ENCODE peak calls at places on chromosomes 3 and 15, in eight cellular contexts. One of them, this sample, is unnamed. For H4K20me1, the result is how much of the 10 kb centered on the place peaks cover.

GRCh38 chr15:86433983-86434382 is 354.3 kb downstream of the AGBL1 start:
- DNase-seq in GM23248: no peak
- DNase-seq in HCT116: no peak
- DNase-seq in fibroblast of lung: no peak
- DNase-seq in Karpas-422: no peak
- DNase-seq in GM23338: no peak
- DNase-seq in PC-3: no peak
- DNase-seq in IMR-90: no peak
- DNase-seq in this sample: no peak

GRCh38 chr3:12559520-12559919 is 2.6 kb downstream of the MKRN2 start:
- DNase-seq in GM23248: no peak
- DNase-seq in HCT116: no peak
- DNase-seq in GM23338: no peak
- DNase-seq in Karpas-422: no peak
- DNase-seq in fibroblast of lung: no peak
- DNase-seq in PC-3: no peak
- DNase-seq in IMR-90: no peak
- DNase-seq in this sample: no peak

GRCh38 chr3:73143821-73144237 is 82.4 kb downstream of the EBLN2 start:
- DNase-seq in fibroblast of lung: no peak
- DNase-seq in GM23248: peak
- DNase-seq in GM23338: no peak
- DNase-seq in HCT116: no peak
- DNase-seq in PC-3: no peak
- DNase-seq in Karpas-422: no peak
- DNase-seq in IMR-90: no peak
- DNase-seq in this sample: peak

GRCh38 chr15:23497710-23498111 is 50.7 kb upstream of the GOLGA6L2 start:
- DNase-seq in Karpas-422: peak
- DNase-seq in fibroblast of lung: peak
- DNase-seq in HCT116: no peak
- DNase-seq in PC-3: peak
- DNase-seq in GM23248: peak
- DNase-seq in GM23338: peak
- DNase-seq in IMR-90: no peak
- DNase-seq in this sample: no peak

GRCh38 chr15:99925661-99926461 is 192.6 kb upstream of the LYSMD4 start:
- DNase-seq in HCT116: peak
- DNase-seq in GM23248: peak
- DNase-seq in IMR-90: no peak
- DNase-seq in Karpas-422: no peak
- DNase-seq in GM23338: peak
- DNase-seq in PC-3: peak
- DNase-seq in fibroblast of lung: peak
- DNase-seq in this sample: no peak

GRCh38 chr3:113677745-113678144 is 18.7 kb downstream of the USF3 start:
- DNase-seq in fibroblast of lung: no peak
- DNase-seq in PC-3: no peak
- DNase-seq in GM23248: no peak
- DNase-seq in Karpas-422: no peak
- DNase-seq in GM23338: peak
- DNase-seq in HCT116: no peak
- DNase-seq in IMR-90: no peak
- DNase-seq in this sample: no peak

GRCh38 chr3:194312743-194313281 is 38.3 kb downstream of the CPN2 start:
- DNase-seq in HCT116: no peak
- DNase-seq in Karpas-422: no peak
- DNase-seq in IMR-90: peak
- DNase-seq in GM23338: peak
- DNase-seq in fibroblast of lung: peak
- DNase-seq in GM23248: peak
- DNase-seq in PC-3: peak
- DNase-seq in this sample: peak

GRCh38 chr3:157793745-157794144 is 290.5 kb upstream of the VEPH1 start:
- DNase-seq in PC-3: no peak
- DNase-seq in GM23248: no peak
- DNase-seq in HCT116: no peak
- DNase-seq in fibroblast of lung: no peak
- DNase-seq in IMR-90: no peak
- DNase-seq in Karpas-422: no peak
- DNase-seq in GM23338: no peak
- DNase-seq in this sample: no peak

GRCh38 chr15:80437492-80437891 is 33.3 kb downstream of the ARNT2 start:
- DNase-seq in IMR-90: peak
- DNase-seq in HCT116: no peak
- DNase-seq in Karpas-422: no peak
- DNase-seq in GM23248: no peak
- DNase-seq in GM23338: no peak
- DNase-seq in PC-3: no peak
- DNase-seq in fibroblast of lung: peak
- DNase-seq in this sample: no peak

GRCh38 chr15:73714695-73715301 is 30.6 kb downstream of the CD276 start:
- DNase-seq in IMR-90: no peak
- DNase-seq in GM23338: no peak
- DNase-seq in fibroblast of lung: no peak
- DNase-seq in HCT116: no peak
- DNase-seq in Karpas-422: no peak
- DNase-seq in PC-3: no peak
- DNase-seq in GM23248: no peak
- DNase-seq in this sample: no peak

GRCh38 chr15:85741021-85741421 is 53.7 kb downstream of the KLHL25 start:
- DNase-seq in PC-3: no peak
- DNase-seq in fibroblast of lung: no peak
- DNase-seq in Karpas-422: no peak
- DNase-seq in HCT116: no peak
- DNase-seq in GM23248: no peak
- DNase-seq in IMR-90: no peak
- DNase-seq in GM23338: peak
- DNase-seq in this sample: no peak

GRCh38 chr3:42376397-42376798 is 34.0 kb downstream of the LYZL4 start:
- DNase-seq in GM23248: peak
- DNase-seq in PC-3: peak
- DNase-seq in GM23338: no peak
- DNase-seq in Karpas-422: no peak
- DNase-seq in HCT116: peak
- DNase-seq in IMR-90: peak
- DNase-seq in fibroblast of lung: peak
- DNase-seq in this sample: peak

GRCh38 chr3:137958635-137959034 is 51.3 kb upstream of the CLDN18 start:
- DNase-seq in HCT116: no peak
- DNase-seq in GM23248: no peak
- DNase-seq in IMR-90: no peak
- DNase-seq in GM23338: peak
- DNase-seq in fibroblast of lung: no peak
- DNase-seq in PC-3: no peak
- DNase-seq in Karpas-422: no peak
- DNase-seq in this sample: no peak

GRCh38 chr3:134793562-134793961 is 1.5 kb upstream of the EPHB1 start:
- DNase-seq in GM23338: no peak
- DNase-seq in Karpas-422: no peak
- DNase-seq in HCT116: no peak
- DNase-seq in IMR-90: no peak
- DNase-seq in fibroblast of lung: no peak
- DNase-seq in PC-3: no peak
- DNase-seq in GM23248: no peak
- DNase-seq in this sample: no peak

GRCh38 chr3:71247948-71248315 is 335.6 kb downstream of the FOXP1 start:
- DNase-seq in GM23338: no peak
- DNase-seq in GM23248: no peak
- DNase-seq in Karpas-422: peak
- DNase-seq in HCT116: no peak
- DNase-seq in IMR-90: no peak
- DNase-seq in fibroblast of lung: no peak
- DNase-seq in PC-3: no peak
- DNase-seq in this sample: no peak

GRCh38 chr3:71247221-71247947 is 336.1 kb downstream of the FOXP1 start:
- DNase-seq in HCT116: no peak
- DNase-seq in Karpas-422: peak
- DNase-seq in GM23338: peak
- DNase-seq in PC-3: peak
- DNase-seq in fibroblast of lung: peak
- DNase-seq in GM23248: peak
- DNase-seq in IMR-90: peak
- DNase-seq in this sample: peak

GRCh38 chr3:71252466-71252865 is 331.1 kb downstream of the FOXP1 start:
- DNase-seq in PC-3: no peak
- DNase-seq in GM23338: no peak
- DNase-seq in Karpas-422: no peak
- DNase-seq in fibroblast of lung: no peak
- DNase-seq in HCT116: no peak
- DNase-seq in IMR-90: no peak
- DNase-seq in GM23248: no peak
- DNase-seq in this sample: no peak

GRCh38 chr3:71251156-71251775 is 332.3 kb downstream of the FOXP1 start:
- DNase-seq in GM23338: no peak
- DNase-seq in Karpas-422: no peak
- DNase-seq in HCT116: no peak
- DNase-seq in fibroblast of lung: peak
- DNase-seq in IMR-90: peak
- DNase-seq in GM23248: peak
- DNase-seq in PC-3: peak
- DNase-seq in this sample: peak

DNA sequence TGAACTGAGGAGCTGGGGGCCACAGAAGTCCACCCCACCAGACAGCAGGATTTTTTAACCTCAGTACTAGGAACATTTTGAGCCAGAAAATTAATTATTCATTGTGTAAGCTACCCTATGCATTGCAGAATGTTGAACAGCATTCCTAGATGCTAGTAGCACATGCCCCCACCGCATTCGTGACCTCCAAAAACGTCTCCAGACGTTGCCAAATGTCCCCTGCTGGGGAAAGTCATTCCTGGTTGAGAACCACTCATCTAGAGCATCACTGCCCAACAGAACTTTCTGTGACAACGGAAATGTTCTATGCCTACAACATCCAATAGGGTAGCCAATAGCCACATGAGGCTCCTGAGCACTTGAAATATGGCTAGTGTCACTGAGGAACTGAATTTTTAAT is 333.5 kb downstream of the FOXP1 start:
- DNase-seq in fibroblast of lung: no peak
- DNase-seq in IMR-90: no peak
- DNase-seq in GM23338: no peak
- DNase-seq in Karpas-422: no peak
- DNase-seq in HCT116: no peak
- DNase-seq in PC-3: no peak
- DNase-seq in GM23248: no peak
- DNase-seq in this sample: no peak
- H4K20me1 ChIP-seq in fibroblast of lung: under half
- H4K20me1 ChIP-seq in IMR-90: under half
- H4K20me1 ChIP-seq in GM23338: under half
- H4K20me1 ChIP-seq in Karpas-422: under half
- H4K20me1 ChIP-seq in HCT116: under half
- H4K20me1 ChIP-seq in PC-3: under half
- H4K20me1 ChIP-seq in GM23248: under half
- H4K20me1 ChIP-seq in this sample: under half

DNA sequence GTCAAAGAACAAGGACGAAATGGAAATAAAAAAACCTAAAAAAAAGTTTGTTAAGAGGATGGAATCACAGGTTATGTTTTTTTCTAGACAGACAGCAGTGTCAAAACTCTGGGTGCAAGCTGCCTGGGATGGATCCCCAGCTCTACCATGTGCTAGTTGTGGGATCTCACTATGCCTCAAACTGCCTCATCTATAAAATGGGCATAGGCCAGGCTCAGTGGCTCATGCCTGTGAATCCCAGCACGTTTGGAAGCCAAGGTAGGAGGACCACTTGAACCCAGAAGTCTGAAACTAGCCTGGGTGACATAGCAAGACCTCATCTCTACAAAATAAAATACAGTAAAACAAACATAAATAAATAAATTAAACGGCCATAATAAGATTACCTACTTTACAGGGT is 4.6 kb downstream of the PLD1 start:
- DNase-seq in HCT116: no peak
- DNase-seq in Karpas-422: no peak
- DNase-seq in fibroblast of lung: no peak
- DNase-seq in PC-3: no peak
- DNase-seq in IMR-90: no peak
- DNase-seq in GM23248: no peak
- DNase-seq in GM23338: no peak
- DNase-seq in this sample: no peak
- H3K27ac ChIP-seq in HCT116: no peak
- H3K27ac ChIP-seq in Karpas-422: no peak
- H3K27ac ChIP-seq in fibroblast of lung: peak
- H3K27ac ChIP-seq in PC-3: peak
- H3K27ac ChIP-seq in IMR-90: peak
- H3K27ac ChIP-seq in GM23248: peak
- H3K27ac ChIP-seq in GM23338: no peak
- H3K27ac ChIP-seq in this sample: peak

GRCh38 chr15:65154720-65155119 is 21.1 kb upstream of the PDCD7 start:
- DNase-seq in HCT116: no peak
- DNase-seq in fibroblast of lung: no peak
- DNase-seq in Karpas-422: no peak
- DNase-seq in IMR-90: no peak
- DNase-seq in GM23338: no peak
- DNase-seq in GM23248: no peak
- DNase-seq in PC-3: no peak
- DNase-seq in this sample: no peak

GRCh38 chr15:65156692-65157091 is 23.1 kb upstream of the PDCD7 start:
- DNase-seq in GM23248: no peak
- DNase-seq in Karpas-422: no peak
- DNase-seq in fibroblast of lung: no peak
- DNase-seq in PC-3: no peak
- DNase-seq in HCT116: no peak
- DNase-seq in GM23338: no peak
- DNase-seq in IMR-90: no peak
- DNase-seq in this sample: no peak
- H4K20me1 ChIP-seq in GM23248: under half
- H4K20me1 ChIP-seq in Karpas-422: under half
- H4K20me1 ChIP-seq in fibroblast of lung: under half
- H4K20me1 ChIP-seq in PC-3: under half
- H4K20me1 ChIP-seq in HCT116: under half
- H4K20me1 ChIP-seq in GM23338: under half
- H4K20me1 ChIP-seq in IMR-90: under half
- H4K20me1 ChIP-seq in this sample: under half

GRCh38 chr3:184377882-184378445 is at the start of gene THPO:
- DNase-seq in GM23248: no peak
- DNase-seq in IMR-90: no peak
- DNase-seq in fibroblast of lung: no peak
- DNase-seq in GM23338: peak
- DNase-seq in Karpas-422: peak
- DNase-seq in PC-3: no peak
- DNase-seq in HCT116: no peak
- DNase-seq in this sample: peak

GRCh38 chr3:184379375-184380209 is at the start of gene CHRD:
- DNase-seq in fibroblast of lung: no peak
- DNase-seq in HCT116: no peak
- DNase-seq in PC-3: no peak
- DNase-seq in GM23248: no peak
- DNase-seq in GM23338: no peak
- DNase-seq in Karpas-422: no peak
- DNase-seq in IMR-90: no peak
- DNase-seq in this sample: peak

GRCh38 chr3:184380210-184380626 is 364 bp downstream of the CHRD start:
- DNase-seq in fibroblast of lung: peak
- DNase-seq in Karpas-422: no peak
- DNase-seq in PC-3: peak
- DNase-seq in IMR-90: no peak
- DNase-seq in GM23248: peak
- DNase-seq in HCT116: no peak
- DNase-seq in GM23338: peak
- DNase-seq in this sample: peak

GRCh38 chr3:184377374-184377773 is 633 bp downstream of the THPO start:
- DNase-seq in PC-3: no peak
- DNase-seq in GM23338: no peak
- DNase-seq in fibroblast of lung: no peak
- DNase-seq in Karpas-422: peak
- DNase-seq in IMR-90: no peak
- DNase-seq in GM23248: no peak
- DNase-seq in HCT116: no peak
- DNase-seq in this sample: no peak

GRCh38 chr3:184378650-184379374 is 805 bp upstream of the THPO start:
- DNase-seq in Karpas-422: no peak
- DNase-seq in GM23248: no peak
- DNase-seq in GM23338: no peak
- DNase-seq in fibroblast of lung: no peak
- DNase-seq in HCT116: no peak
- DNase-seq in PC-3: no peak
- DNase-seq in IMR-90: no peak
- DNase-seq in this sample: peak
- H3K27ac ChIP-seq in Karpas-422: peak
- H3K27ac ChIP-seq in GM23248: no peak
- H3K27ac ChIP-seq in GM23338: no peak
- H3K27ac ChIP-seq in fibroblast of lung: no peak
- H3K27ac ChIP-seq in HCT116: no peak
- H3K27ac ChIP-seq in PC-3: no peak
- H3K27ac ChIP-seq in IMR-90: no peak
- H3K27ac ChIP-seq in this sample: no peak